ENCODE peak calls at places on chromosomes 1 and 21, in seven cellular contexts. One of them, this sample, is unnamed.

GRCh38 chr1:204493882-204494280 is 724 bp downstream of the PIK3C2B start:
- DNase-seq in psoas muscle: peak; percentile 65
- DNase-seq in stimulated activated CD4-positive, alpha-beta T cell treated with anti-CD3 and anti-CD28 coated beads, TNF-alpha, amount 100 ng/mL, for 1 hour: no peak
- DNase-seq in left lung: peak; percentile 88
- DNase-seq in progenitor cell of endocrine pancreas: peak; percentile 68
- DNase-seq in A549: peak; percentile 58
- DNase-seq in PC-3: peak; percentile 85
- DNase-seq in this sample: peak; percentile 84

GRCh38 chr1:93442276-93442675 is 5.6 kb upstream of the FNBP1L start:
- DNase-seq in psoas muscle: no peak
- DNase-seq in stimulated activated CD4-positive, alpha-beta T cell treated with anti-CD3 and anti-CD28 coated beads, TNF-alpha, amount 100 ng/mL, for 1 hour: no peak
- DNase-seq in left lung: peak; percentile 73
- DNase-seq in progenitor cell of endocrine pancreas: no peak
- DNase-seq in A549: no peak
- DNase-seq in PC-3: peak; percentile 70
- DNase-seq in this sample: peak; percentile 80

GRCh38 chr21:45363921-45364463 is 41.0 kb upstream of the COL18A1 start:
- DNase-seq in psoas muscle: peak; percentile 87
- DNase-seq in stimulated activated CD4-positive, alpha-beta T cell treated with anti-CD3 and anti-CD28 coated beads, TNF-alpha, amount 100 ng/mL, for 1 hour: peak; percentile 8
- DNase-seq in left lung: peak; percentile 76
- DNase-seq in progenitor cell of endocrine pancreas: no peak
- DNase-seq in A549: peak; percentile 86
- DNase-seq in PC-3: peak; percentile 99
- DNase-seq in this sample: peak; percentile 77

GRCh38 chr1:77348561-77348960 is 66.7 kb downstream of the AK5 start:
- DNase-seq in psoas muscle: no peak
- DNase-seq in stimulated activated CD4-positive, alpha-beta T cell treated with anti-CD3 and anti-CD28 coated beads, TNF-alpha, amount 100 ng/mL, for 1 hour: no peak
- DNase-seq in left lung: no peak
- DNase-seq in progenitor cell of endocrine pancreas: no peak
- DNase-seq in A549: no peak
- DNase-seq in PC-3: no peak
- DNase-seq in this sample: no peak

GRCh38 chr1:117029690-117030089 is 28.1 kb downstream of the CD101 start:
- DNase-seq in psoas muscle: no peak
- DNase-seq in stimulated activated CD4-positive, alpha-beta T cell treated with anti-CD3 and anti-CD28 coated beads, TNF-alpha, amount 100 ng/mL, for 1 hour: no peak
- DNase-seq in left lung: no peak
- DNase-seq in progenitor cell of endocrine pancreas: no peak
- DNase-seq in A549: no peak
- DNase-seq in PC-3: no peak
- DNase-seq in this sample: no peak

GRCh38 chr1:201933840-201934430 is 12.4 kb downstream of the LMOD1 start:
- DNase-seq in psoas muscle: no peak
- DNase-seq in stimulated activated CD4-positive, alpha-beta T cell treated with anti-CD3 and anti-CD28 coated beads, TNF-alpha, amount 100 ng/mL, for 1 hour: no peak
- DNase-seq in left lung: no peak
- DNase-seq in progenitor cell of endocrine pancreas: no peak
- DNase-seq in A549: no peak
- DNase-seq in PC-3: no peak
- DNase-seq in this sample: no peak

GRCh38 chr1:116923421-116923820 is 13.7 kb downstream of the PTGFRN start:
- DNase-seq in psoas muscle: no peak
- DNase-seq in stimulated activated CD4-positive, alpha-beta T cell treated with anti-CD3 and anti-CD28 coated beads, TNF-alpha, amount 100 ng/mL, for 1 hour: no peak
- DNase-seq in left lung: no peak
- DNase-seq in progenitor cell of endocrine pancreas: no peak
- DNase-seq in A549: no peak
- DNase-seq in PC-3: peak; percentile 28
- DNase-seq in this sample: no peak

GRCh38 chr1:197857477-197857876 is 45.0 kb upstream of the C1orf53 start:
- DNase-seq in psoas muscle: no peak
- DNase-seq in stimulated activated CD4-positive, alpha-beta T cell treated with anti-CD3 and anti-CD28 coated beads, TNF-alpha, amount 100 ng/mL, for 1 hour: no peak
- DNase-seq in left lung: no peak
- DNase-seq in progenitor cell of endocrine pancreas: no peak
- DNase-seq in A549: no peak
- DNase-seq in PC-3: no peak
- DNase-seq in this sample: no peak

GRCh38 chr1:210407207-210407886 is 78.6 kb downstream of the HHAT start:
- DNase-seq in psoas muscle: peak; percentile 74
- DNase-seq in stimulated activated CD4-positive, alpha-beta T cell treated with anti-CD3 and anti-CD28 coated beads, TNF-alpha, amount 100 ng/mL, for 1 hour: peak; percentile 80
- DNase-seq in left lung: peak; percentile 80
- DNase-seq in progenitor cell of endocrine pancreas: peak; percentile 65
- DNase-seq in A549: peak; percentile 77
- DNase-seq in PC-3: peak; percentile 90
- DNase-seq in this sample: peak; percentile 88

GRCh38 chr1:183632087-183632486 is 3.5 kb downstream of the ARPC5 start:
- DNase-seq in psoas muscle: no peak
- DNase-seq in stimulated activated CD4-positive, alpha-beta T cell treated with anti-CD3 and anti-CD28 coated beads, TNF-alpha, amount 100 ng/mL, for 1 hour: no peak
- DNase-seq in left lung: no peak
- DNase-seq in progenitor cell of endocrine pancreas: no peak
- DNase-seq in A549: no peak
- DNase-seq in PC-3: no peak
- DNase-seq in this sample: no peak

GRCh38 chr1:26907071-26907922 is 6.5 kb downstream of the NR0B2 start:
- DNase-seq in psoas muscle: peak; percentile 65
- DNase-seq in stimulated activated CD4-positive, alpha-beta T cell treated with anti-CD3 and anti-CD28 coated beads, TNF-alpha, amount 100 ng/mL, for 1 hour: no peak
- DNase-seq in left lung: peak; percentile 67
- DNase-seq in progenitor cell of endocrine pancreas: no peak
- DNase-seq in A549: peak; percentile 60
- DNase-seq in PC-3: peak; percentile 96
- DNase-seq in this sample: peak; percentile 83

GRCh38 chr21:44736291-44737004 is 25.1 kb upstream of the TSPEAR start:
- DNase-seq in psoas muscle: no peak
- DNase-seq in stimulated activated CD4-positive, alpha-beta T cell treated with anti-CD3 and anti-CD28 coated beads, TNF-alpha, amount 100 ng/mL, for 1 hour: no peak
- DNase-seq in left lung: no peak
- DNase-seq in progenitor cell of endocrine pancreas: no peak
- DNase-seq in A549: peak; percentile 31
- DNase-seq in PC-3: peak; percentile 93
- DNase-seq in this sample: peak; percentile 73

GRCh38 chr1:224430511-224431113 is 4.0 kb downstream of the WDR26 start:
- DNase-seq in psoas muscle: no peak
- DNase-seq in stimulated activated CD4-positive, alpha-beta T cell treated with anti-CD3 and anti-CD28 coated beads, TNF-alpha, amount 100 ng/mL, for 1 hour: no peak
- DNase-seq in left lung: no peak
- DNase-seq in progenitor cell of endocrine pancreas: no peak
- DNase-seq in A549: peak; percentile 41
- DNase-seq in PC-3: peak; percentile 74
- DNase-seq in this sample: no peak

GRCh38 chr1:23745515-23745914 is 2.2 kb downstream of the ELOA start:
- DNase-seq in psoas muscle: no peak
- DNase-seq in stimulated activated CD4-positive, alpha-beta T cell treated with anti-CD3 and anti-CD28 coated beads, TNF-alpha, amount 100 ng/mL, for 1 hour: no peak
- DNase-seq in left lung: no peak
- DNase-seq in progenitor cell of endocrine pancreas: no peak
- DNase-seq in A549: peak; percentile 74
- DNase-seq in PC-3: peak; percentile 52
- DNase-seq in this sample: no peak

GRCh38 chr1:218996362-218996761 is 177.3 kb upstream of the LYPLAL1 start:
- DNase-seq in psoas muscle: no peak
- DNase-seq in stimulated activated CD4-positive, alpha-beta T cell treated with anti-CD3 and anti-CD28 coated beads, TNF-alpha, amount 100 ng/mL, for 1 hour: no peak
- DNase-seq in left lung: no peak
- DNase-seq in progenitor cell of endocrine pancreas: no peak
- DNase-seq in A549: no peak
- DNase-seq in PC-3: peak; percentile 41
- DNase-seq in this sample: no peak

GRCh38 chr1:182048562-182048961 is 12.9 kb downstream of the ZNF648 start:
- DNase-seq in psoas muscle: no peak
- DNase-seq in stimulated activated CD4-positive, alpha-beta T cell treated with anti-CD3 and anti-CD28 coated beads, TNF-alpha, amount 100 ng/mL, for 1 hour: no peak
- DNase-seq in left lung: no peak
- DNase-seq in progenitor cell of endocrine pancreas: no peak
- DNase-seq in A549: no peak
- DNase-seq in PC-3: no peak
- DNase-seq in this sample: no peak

GRCh38 chr1:117020526-117021156 is 19.1 kb downstream of the CD101 start:
- DNase-seq in psoas muscle: no peak
- DNase-seq in stimulated activated CD4-positive, alpha-beta T cell treated with anti-CD3 and anti-CD28 coated beads, TNF-alpha, amount 100 ng/mL, for 1 hour: no peak
- DNase-seq in left lung: no peak
- DNase-seq in progenitor cell of endocrine pancreas: no peak
- DNase-seq in A549: no peak
- DNase-seq in PC-3: no peak
- DNase-seq in this sample: no peak

GRCh38 chr21:35559128-35559831 is 501.0 kb downstream of the SETD4 start:
- DNase-seq in psoas muscle: no peak
- DNase-seq in stimulated activated CD4-positive, alpha-beta T cell treated with anti-CD3 and anti-CD28 coated beads, TNF-alpha, amount 100 ng/mL, for 1 hour: no peak
- DNase-seq in left lung: no peak
- DNase-seq in progenitor cell of endocrine pancreas: no peak
- DNase-seq in A549: no peak
- DNase-seq in PC-3: no peak
- DNase-seq in this sample: no peak

GRCh38 chr21:45502600-45502999 is 39.6 kb downstream of the SLC19A1 start:
- DNase-seq in psoas muscle: peak; percentile 23
- DNase-seq in stimulated activated CD4-positive, alpha-beta T cell treated with anti-CD3 and anti-CD28 coated beads, TNF-alpha, amount 100 ng/mL, for 1 hour: no peak
- DNase-seq in left lung: peak; percentile 35
- DNase-seq in progenitor cell of endocrine pancreas: no peak
- DNase-seq in A549: no peak
- DNase-seq in PC-3: no peak
- DNase-seq in this sample: peak; percentile 37

GRCh38 chr1:31476891-31477846 is 64.2 kb downstream of the SERINC2 start:
- DNase-seq in psoas muscle: no peak
- DNase-seq in stimulated activated CD4-positive, alpha-beta T cell treated with anti-CD3 and anti-CD28 coated beads, TNF-alpha, amount 100 ng/mL, for 1 hour: no peak
- DNase-seq in left lung: no peak
- DNase-seq in progenitor cell of endocrine pancreas: no peak
- DNase-seq in A549: no peak
- DNase-seq in PC-3: peak; percentile 77
- DNase-seq in this sample: no peak

GRCh38 chr1:65939187-65939586 is 146.5 kb downstream of the PDE4B start:
- DNase-seq in psoas muscle: no peak
- DNase-seq in stimulated activated CD4-positive, alpha-beta T cell treated with anti-CD3 and anti-CD28 coated beads, TNF-alpha, amount 100 ng/mL, for 1 hour: no peak
- DNase-seq in left lung: no peak
- DNase-seq in progenitor cell of endocrine pancreas: no peak
- DNase-seq in A549: no peak
- DNase-seq in PC-3: no peak
- DNase-seq in this sample: no peak

GRCh38 chr1:47231314-47232186 is 475 bp downstream of the TAL1 start:
- DNase-seq in psoas muscle: no peak
- DNase-seq in stimulated activated CD4-positive, alpha-beta T cell treated with anti-CD3 and anti-CD28 coated beads, TNF-alpha, amount 100 ng/mL, for 1 hour: peak; percentile 10
- DNase-seq in left lung: no peak
- DNase-seq in progenitor cell of endocrine pancreas: no peak
- DNase-seq in A549: no peak
- DNase-seq in PC-3: no peak
- DNase-seq in this sample: peak; percentile 60

GRCh38 chr1:176949033-176949662 is 215.4 kb downstream of the ASTN1 start:
- DNase-seq in psoas muscle: peak; percentile 71
- DNase-seq in stimulated activated CD4-positive, alpha-beta T cell treated with anti-CD3 and anti-CD28 coated beads, TNF-alpha, amount 100 ng/mL, for 1 hour: no peak
- DNase-seq in left lung: peak; percentile 84
- DNase-seq in progenitor cell of endocrine pancreas: peak; percentile 67
- DNase-seq in A549: peak; percentile 61
- DNase-seq in PC-3: peak; percentile 54
- DNase-seq in this sample: peak; percentile 46

GRCh38 chr1:87686137-87686490 is 357.4 kb downstream of the LMO4 start:
- DNase-seq in psoas muscle: no peak
- DNase-seq in stimulated activated CD4-positive, alpha-beta T cell treated with anti-CD3 and anti-CD28 coated beads, TNF-alpha, amount 100 ng/mL, for 1 hour: no peak
- DNase-seq in left lung: no peak
- DNase-seq in progenitor cell of endocrine pancreas: no peak
- DNase-seq in A549: no peak
- DNase-seq in PC-3: no peak
- DNase-seq in this sample: no peak

GRCh38 chr1:230157409-230158390 is 90.7 kb downstream of the GALNT2 start:
- DNase-seq in psoas muscle: no peak
- DNase-seq in stimulated activated CD4-positive, alpha-beta T cell treated with anti-CD3 and anti-CD28 coated beads, TNF-alpha, amount 100 ng/mL, for 1 hour: no peak
- DNase-seq in left lung: no peak
- DNase-seq in progenitor cell of endocrine pancreas: no peak
- DNase-seq in A549: no peak
- DNase-seq in PC-3: peak; percentile 51
- DNase-seq in this sample: no peak

GRCh38 chr1:64839270-64839669 is 94.4 kb downstream of the RAVER2 start:
- DNase-seq in psoas muscle: no peak
- DNase-seq in stimulated activated CD4-positive, alpha-beta T cell treated with anti-CD3 and anti-CD28 coated beads, TNF-alpha, amount 100 ng/mL, for 1 hour: no peak
- DNase-seq in left lung: no peak
- DNase-seq in progenitor cell of endocrine pancreas: no peak
- DNase-seq in A549: no peak
- DNase-seq in PC-3: no peak
- DNase-seq in this sample: no peak

GRCh38 chr1:6985528-6986276 is 200.4 kb downstream of the CAMTA1 start:
- DNase-seq in psoas muscle: no peak
- DNase-seq in stimulated activated CD4-positive, alpha-beta T cell treated with anti-CD3 and anti-CD28 coated beads, TNF-alpha, amount 100 ng/mL, for 1 hour: no peak
- DNase-seq in left lung: no peak
- DNase-seq in progenitor cell of endocrine pancreas: no peak
- DNase-seq in A549: no peak
- DNase-seq in PC-3: no peak
- DNase-seq in this sample: no peak